ENCODE peak calls at places on chromosomes 6 and 20, in eight cellular contexts. A is mammary epithelial cell, S is breast epithelium, K is Calu3, B is ascending aorta, P is hippocampal formation, E is brain microvascular endothelial cell, X is EL. R is an unnamed sample.
A peak's percentile ranks its signal among the peaks of the same experiment; 100 is the strongest.

GRCh38 chr20:49901588-49901987 is 13.7 kb downstream of the SPATA2 start:
- DNase-seq in P (no peak), A (no peak), X (no peak), E (no peak), B (no peak), S (no peak), K (no peak), R (no peak)

GRCh38 chr6:20198764-20199174 is 13.5 kb downstream of the MBOAT1 start:
- DNase-seq in B (no peak), S (no peak), K (no peak), E (no peak), P (no peak), X (no peak), A (no peak), R (no peak)

GRCh38 chr20:18394363-18394762 is 72.5 kb downstream of the DZANK1 start:
- DNase-seq in K (no peak), B (no peak), X (no peak), A (no peak), S (no peak), E (no peak), P (no peak), R (no peak)

GRCh38 chr6:112337209-112337638 is 9.9 kb upstream of the RFPL4B start:
- DNase-seq in P (peak; percentile 55), B (no peak), K (peak; percentile 51), S (no peak), A (peak; percentile 52), E (peak; percentile 77), X (peak; percentile 83), R (peak; percentile 83)

GRCh38 chr20:44780226-44780625 is 30.1 kb downstream of the RIMS4 start:
- DNase-seq in E (peak; percentile 32), A (peak; percentile 33), S (no peak), X (peak; percentile 50), P (no peak), B (no peak), K (peak; percentile 69), R (no peak)

GRCh38 chr6:139402935-139403386 is 28.5 kb upstream of the CITED2 start:
- DNase-seq in E (peak; percentile 90), P (no peak), X (peak; percentile 96), B (no peak), K (no peak), S (no peak), A (no peak), R (no peak)

GRCh38 chr6:52617087-52617486 is 40.2 kb upstream of the TRAM2 start:
- DNase-seq in S (no peak), X (no peak), E (no peak), B (no peak), P (no peak), K (no peak), A (no peak), R (no peak)

GRCh38 chr6:104795363-104795762 is 64.4 kb downstream of the HACE1 start:
- DNase-seq in S (no peak), K (no peak), E (no peak), X (no peak), B (no peak), P (no peak), A (peak; percentile 12), R (peak; percentile 33)

GRCh38 chr6:98525860-98526259 is 308.5 kb upstream of the POU3F2 start:
- DNase-seq in P (no peak), S (no peak), E (no peak), X (no peak), A (no peak), B (no peak), K (no peak), R (peak; percentile 13)

GRCh38 chr20:52972190-52972937 is at the start of gene TSHZ2:
- DNase-seq in B (no peak), A (peak; percentile 81), S (peak; percentile 57), K (peak; percentile 34), P (no peak), E (peak; percentile 0), X (no peak), R (peak; percentile 20)

GRCh38 chr20:46959081-46959692 is 64.5 kb downstream of the EYA2 start:
- DNase-seq in S (no peak), B (no peak), A (peak; percentile 95), E (peak; percentile 94), K (peak; percentile 73), X (peak; percentile 95), P (no peak), R (no peak)